ENCODE peak calls at places on chromosomes 12 and 14, in six cellular contexts. One of them, this sample, is unnamed.
A peak's percentile ranks its signal among the peaks of the same experiment; 100 is the strongest.

GRCh38 chr14:56378474-56378873 is 201.1 kb upstream of the TMEM260 start:
- DNase-seq in GM12864: no peak
- DNase-seq in Daoy: no peak
- DNase-seq in fibroblast of the aortic adventitia: peak; percentile 86
- DNase-seq in colonic mucosa: no peak
- DNase-seq in GM13976: no peak
- DNase-seq in this sample: no peak

GRCh38 chr12:98397323-98398105 is 117.9 kb upstream of the TMPO start:
- DNase-seq in colonic mucosa: peak; percentile 89
- DNase-seq in GM13976: peak; percentile 74
- DNase-seq in fibroblast of the aortic adventitia: peak; percentile 80
- DNase-seq in Daoy: peak; percentile 84
- DNase-seq in GM12864: peak; percentile 37
- DNase-seq in this sample: peak; percentile 78

GRCh38 chr12:49672351-49673181 is 34.6 kb downstream of the FMNL3 start:
- DNase-seq in colonic mucosa: no peak
- DNase-seq in Daoy: no peak
- DNase-seq in fibroblast of the aortic adventitia: peak; percentile 40
- DNase-seq in GM12864: no peak
- DNase-seq in GM13976: no peak
- DNase-seq in this sample: no peak

GRCh38 chr14:64232095-64232830 is 61.9 kb downstream of the ESR2 start:
- DNase-seq in colonic mucosa: no peak
- DNase-seq in Daoy: peak; percentile 79
- DNase-seq in GM12864: peak; percentile 60
- DNase-seq in fibroblast of the aortic adventitia: peak; percentile 77
- DNase-seq in GM13976: no peak
- DNase-seq in this sample: peak; percentile 33

GRCh38 chr14:53851394-53852056 is 105.1 kb downstream of the BMP4 start:
- DNase-seq in colonic mucosa: no peak
- DNase-seq in GM13976: no peak
- DNase-seq in GM12864: no peak
- DNase-seq in fibroblast of the aortic adventitia: no peak
- DNase-seq in Daoy: no peak
- DNase-seq in this sample: no peak

GRCh38 chr14:24195186-24196070 is at the start of gene TM9SF1:
- DNase-seq in fibroblast of the aortic adventitia: peak; percentile 83
- DNase-seq in colonic mucosa: peak; percentile 87
- DNase-seq in Daoy: peak; percentile 95
- DNase-seq in GM12864: peak; percentile 72
- DNase-seq in GM13976: peak; percentile 96
- DNase-seq in this sample: peak; percentile 94

GRCh38 chr14:95619785-95620417 is 66.3 kb upstream of the TCL1B start:
- DNase-seq in colonic mucosa: no peak
- DNase-seq in GM12864: no peak
- DNase-seq in Daoy: no peak
- DNase-seq in GM13976: no peak
- DNase-seq in fibroblast of the aortic adventitia: no peak
- DNase-seq in this sample: no peak

GRCh38 chr12:31603546-31604009 is 12.6 kb upstream of the DENND5B start:
- DNase-seq in colonic mucosa: no peak
- DNase-seq in GM12864: peak; percentile 88
- DNase-seq in Daoy: no peak
- DNase-seq in GM13976: no peak
- DNase-seq in fibroblast of the aortic adventitia: no peak
- DNase-seq in this sample: peak; percentile 39

GRCh38 chr12:52513736-52514135 is 6.5 kb downstream of the KRT5 start:
- DNase-seq in GM13976: no peak
- DNase-seq in GM12864: no peak
- DNase-seq in colonic mucosa: no peak
- DNase-seq in fibroblast of the aortic adventitia: no peak
- DNase-seq in Daoy: no peak
- DNase-seq in this sample: no peak

GRCh38 chr14:33742166-33742565 is 208.7 kb downstream of the EGLN3 start:
- DNase-seq in colonic mucosa: no peak
- DNase-seq in GM13976: no peak
- DNase-seq in fibroblast of the aortic adventitia: peak; percentile 48
- DNase-seq in GM12864: no peak
- DNase-seq in Daoy: no peak
- DNase-seq in this sample: no peak

GRCh38 chr14:53953002-53953827 is 3.4 kb downstream of the BMP4 start:
- DNase-seq in Daoy: peak; percentile 87
- DNase-seq in fibroblast of the aortic adventitia: peak; percentile 82
- DNase-seq in GM12864: no peak
- DNase-seq in colonic mucosa: peak; percentile 88
- DNase-seq in GM13976: peak; percentile 90
- DNase-seq in this sample: peak; percentile 75

GRCh38 chr14:56125772-56126411 is 7.7 kb downstream of the PELI2 start:
- DNase-seq in Daoy: no peak
- DNase-seq in GM13976: no peak
- DNase-seq in colonic mucosa: no peak
- DNase-seq in fibroblast of the aortic adventitia: no peak
- DNase-seq in GM12864: no peak
- DNase-seq in this sample: no peak

This sample was measured in GM10248.